ENCODE peak calls at places on chromosomes 1 and 21, in seven cellular contexts. One of them, this sample, is unnamed.

GRCh38 chr1:17075470-17076255 is 21.8 kb upstream of the SDHB start:
- DNase-seq in activated CD4-positive, alpha-beta T cell treated with anti-CD3 and anti-CD28 coated beads, Interleukin-2, amount 50 U/mL, for 1 hour: no peak
- DNase-seq in NCI-H1417: no peak
- DNase-seq in NCI-H2171: no peak
- DNase-seq in mesendoderm: peak
- DNase-seq in epithelial cell of esophagus: peak
- DNase-seq in stimulated activated effector memory CD8-positive, alpha-beta T cell treated with anti-CD3 and anti-CD28 coated beads, Interleukin-12 subunit alpha, Interleukin-12 subunit beta, amount 100 ng/mL, for 72 hours: no peak
- DNase-seq in this sample: no peak

GRCh38 chr1:182147136-182147815 is 85.8 kb upstream of the ZNF648 start:
- DNase-seq in activated CD4-positive, alpha-beta T cell treated with anti-CD3 and anti-CD28 coated beads, Interleukin-2, amount 50 U/mL, for 1 hour: no peak
- DNase-seq in NCI-H1417: no peak
- DNase-seq in NCI-H2171: no peak
- DNase-seq in mesendoderm: no peak
- DNase-seq in epithelial cell of esophagus: peak
- DNase-seq in stimulated activated effector memory CD8-positive, alpha-beta T cell treated with anti-CD3 and anti-CD28 coated beads, Interleukin-12 subunit alpha, Interleukin-12 subunit beta, amount 100 ng/mL, for 72 hours: no peak
- DNase-seq in this sample: no peak

GRCh38 chr1:247415423-247416361 is at the start of gene NLRP3:
- DNase-seq in activated CD4-positive, alpha-beta T cell treated with anti-CD3 and anti-CD28 coated beads, Interleukin-2, amount 50 U/mL, for 1 hour: peak
- DNase-seq in NCI-H1417: no peak
- DNase-seq in NCI-H2171: no peak
- DNase-seq in mesendoderm: peak
- DNase-seq in epithelial cell of esophagus: peak
- DNase-seq in stimulated activated effector memory CD8-positive, alpha-beta T cell treated with anti-CD3 and anti-CD28 coated beads, Interleukin-12 subunit alpha, Interleukin-12 subunit beta, amount 100 ng/mL, for 72 hours: no peak
- DNase-seq in this sample: peak

GRCh38 chr1:64320899-64321624 is 117.6 kb downstream of the UBE2U start:
- DNase-seq in activated CD4-positive, alpha-beta T cell treated with anti-CD3 and anti-CD28 coated beads, Interleukin-2, amount 50 U/mL, for 1 hour: no peak
- DNase-seq in NCI-H1417: no peak
- DNase-seq in NCI-H2171: no peak
- DNase-seq in mesendoderm: no peak
- DNase-seq in epithelial cell of esophagus: no peak
- DNase-seq in stimulated activated effector memory CD8-positive, alpha-beta T cell treated with anti-CD3 and anti-CD28 coated beads, Interleukin-12 subunit alpha, Interleukin-12 subunit beta, amount 100 ng/mL, for 72 hours: no peak
- DNase-seq in this sample: no peak

GRCh38 chr21:15422761-15423160 is 307.0 kb upstream of the USP25 start:
- DNase-seq in activated CD4-positive, alpha-beta T cell treated with anti-CD3 and anti-CD28 coated beads, Interleukin-2, amount 50 U/mL, for 1 hour: no peak
- DNase-seq in NCI-H1417: no peak
- DNase-seq in NCI-H2171: no peak
- DNase-seq in mesendoderm: no peak
- DNase-seq in epithelial cell of esophagus: peak
- DNase-seq in stimulated activated effector memory CD8-positive, alpha-beta T cell treated with anti-CD3 and anti-CD28 coated beads, Interleukin-12 subunit alpha, Interleukin-12 subunit beta, amount 100 ng/mL, for 72 hours: no peak
- DNase-seq in this sample: peak

GRCh38 chr1:212561501-212561931 is 47.0 kb upstream of the ATF3 start:
- DNase-seq in activated CD4-positive, alpha-beta T cell treated with anti-CD3 and anti-CD28 coated beads, Interleukin-2, amount 50 U/mL, for 1 hour: no peak
- DNase-seq in NCI-H1417: no peak
- DNase-seq in NCI-H2171: no peak
- DNase-seq in mesendoderm: peak
- DNase-seq in epithelial cell of esophagus: peak
- DNase-seq in stimulated activated effector memory CD8-positive, alpha-beta T cell treated with anti-CD3 and anti-CD28 coated beads, Interleukin-12 subunit alpha, Interleukin-12 subunit beta, amount 100 ng/mL, for 72 hours: no peak
- DNase-seq in this sample: peak

GRCh38 chr1:168321945-168322344 is 41.3 kb downstream of the TBX19 start:
- DNase-seq in activated CD4-positive, alpha-beta T cell treated with anti-CD3 and anti-CD28 coated beads, Interleukin-2, amount 50 U/mL, for 1 hour: no peak
- DNase-seq in NCI-H1417: no peak
- DNase-seq in NCI-H2171: no peak
- DNase-seq in mesendoderm: no peak
- DNase-seq in epithelial cell of esophagus: peak
- DNase-seq in stimulated activated effector memory CD8-positive, alpha-beta T cell treated with anti-CD3 and anti-CD28 coated beads, Interleukin-12 subunit alpha, Interleukin-12 subunit beta, amount 100 ng/mL, for 72 hours: no peak
- DNase-seq in this sample: no peak

GRCh38 chr1:179105393-179105792 is 23.5 kb downstream of the TOR3A start:
- DNase-seq in activated CD4-positive, alpha-beta T cell treated with anti-CD3 and anti-CD28 coated beads, Interleukin-2, amount 50 U/mL, for 1 hour: no peak
- DNase-seq in NCI-H1417: no peak
- DNase-seq in NCI-H2171: no peak
- DNase-seq in mesendoderm: peak
- DNase-seq in epithelial cell of esophagus: peak
- DNase-seq in stimulated activated effector memory CD8-positive, alpha-beta T cell treated with anti-CD3 and anti-CD28 coated beads, Interleukin-12 subunit alpha, Interleukin-12 subunit beta, amount 100 ng/mL, for 72 hours: no peak
- DNase-seq in this sample: peak

GRCh38 chr1:205069371-205070125 is 14.7 kb downstream of the TMEM81 start:
- DNase-seq in activated CD4-positive, alpha-beta T cell treated with anti-CD3 and anti-CD28 coated beads, Interleukin-2, amount 50 U/mL, for 1 hour: no peak
- DNase-seq in NCI-H1417: no peak
- DNase-seq in NCI-H2171: no peak
- DNase-seq in mesendoderm: no peak
- DNase-seq in epithelial cell of esophagus: no peak
- DNase-seq in stimulated activated effector memory CD8-positive, alpha-beta T cell treated with anti-CD3 and anti-CD28 coated beads, Interleukin-12 subunit alpha, Interleukin-12 subunit beta, amount 100 ng/mL, for 72 hours: no peak
- DNase-seq in this sample: no peak

GRCh38 chr1:208781391-208782035 is 537.3 kb upstream of the PLXNA2 start:
- DNase-seq in activated CD4-positive, alpha-beta T cell treated with anti-CD3 and anti-CD28 coated beads, Interleukin-2, amount 50 U/mL, for 1 hour: no peak
- DNase-seq in NCI-H1417: peak
- DNase-seq in NCI-H2171: no peak
- DNase-seq in mesendoderm: peak
- DNase-seq in epithelial cell of esophagus: no peak
- DNase-seq in stimulated activated effector memory CD8-positive, alpha-beta T cell treated with anti-CD3 and anti-CD28 coated beads, Interleukin-12 subunit alpha, Interleukin-12 subunit beta, amount 100 ng/mL, for 72 hours: no peak
- DNase-seq in this sample: no peak

GRCh38 chr1:96978867-96979266 is 257.3 kb downstream of the PTBP2 start:
- DNase-seq in activated CD4-positive, alpha-beta T cell treated with anti-CD3 and anti-CD28 coated beads, Interleukin-2, amount 50 U/mL, for 1 hour: no peak
- DNase-seq in NCI-H1417: no peak
- DNase-seq in NCI-H2171: no peak
- DNase-seq in mesendoderm: no peak
- DNase-seq in epithelial cell of esophagus: no peak
- DNase-seq in stimulated activated effector memory CD8-positive, alpha-beta T cell treated with anti-CD3 and anti-CD28 coated beads, Interleukin-12 subunit alpha, Interleukin-12 subunit beta, amount 100 ng/mL, for 72 hours: no peak
- DNase-seq in this sample: no peak

GRCh38 chr1:232303221-232303620 is 326.7 kb downstream of the SIPA1L2 start:
- DNase-seq in activated CD4-positive, alpha-beta T cell treated with anti-CD3 and anti-CD28 coated beads, Interleukin-2, amount 50 U/mL, for 1 hour: no peak
- DNase-seq in NCI-H1417: no peak
- DNase-seq in NCI-H2171: no peak
- DNase-seq in mesendoderm: no peak
- DNase-seq in epithelial cell of esophagus: peak
- DNase-seq in stimulated activated effector memory CD8-positive, alpha-beta T cell treated with anti-CD3 and anti-CD28 coated beads, Interleukin-12 subunit alpha, Interleukin-12 subunit beta, amount 100 ng/mL, for 72 hours: no peak
- DNase-seq in this sample: peak

GRCh38 chr1:70290248-70290647 is 64.3 kb downstream of the ANKRD13C start:
- DNase-seq in activated CD4-positive, alpha-beta T cell treated with anti-CD3 and anti-CD28 coated beads, Interleukin-2, amount 50 U/mL, for 1 hour: no peak
- DNase-seq in NCI-H1417: no peak
- DNase-seq in NCI-H2171: no peak
- DNase-seq in mesendoderm: no peak
- DNase-seq in epithelial cell of esophagus: peak
- DNase-seq in stimulated activated effector memory CD8-positive, alpha-beta T cell treated with anti-CD3 and anti-CD28 coated beads, Interleukin-12 subunit alpha, Interleukin-12 subunit beta, amount 100 ng/mL, for 72 hours: no peak
- DNase-seq in this sample: peak

GRCh38 chr1:51247499-51247898 is 11.4 kb downstream of the RNF11 start:
- DNase-seq in activated CD4-positive, alpha-beta T cell treated with anti-CD3 and anti-CD28 coated beads, Interleukin-2, amount 50 U/mL, for 1 hour: no peak
- DNase-seq in NCI-H1417: no peak
- DNase-seq in NCI-H2171: no peak
- DNase-seq in mesendoderm: no peak
- DNase-seq in epithelial cell of esophagus: no peak
- DNase-seq in stimulated activated effector memory CD8-positive, alpha-beta T cell treated with anti-CD3 and anti-CD28 coated beads, Interleukin-12 subunit alpha, Interleukin-12 subunit beta, amount 100 ng/mL, for 72 hours: no peak
- DNase-seq in this sample: no peak

GRCh38 chr1:24536391-24536840 is 19.5 kb upstream of the NCMAP start:
- DNase-seq in activated CD4-positive, alpha-beta T cell treated with anti-CD3 and anti-CD28 coated beads, Interleukin-2, amount 50 U/mL, for 1 hour: peak
- DNase-seq in NCI-H1417: no peak
- DNase-seq in NCI-H2171: no peak
- DNase-seq in mesendoderm: no peak
- DNase-seq in epithelial cell of esophagus: peak
- DNase-seq in stimulated activated effector memory CD8-positive, alpha-beta T cell treated with anti-CD3 and anti-CD28 coated beads, Interleukin-12 subunit alpha, Interleukin-12 subunit beta, amount 100 ng/mL, for 72 hours: peak
- DNase-seq in this sample: no peak

GRCh38 chr1:109248444-109248796 is 919 bp upstream of the CELSR2 start:
- DNase-seq in activated CD4-positive, alpha-beta T cell treated with anti-CD3 and anti-CD28 coated beads, Interleukin-2, amount 50 U/mL, for 1 hour: no peak
- DNase-seq in NCI-H1417: no peak
- DNase-seq in NCI-H2171: no peak
- DNase-seq in mesendoderm: no peak
- DNase-seq in epithelial cell of esophagus: no peak
- DNase-seq in stimulated activated effector memory CD8-positive, alpha-beta T cell treated with anti-CD3 and anti-CD28 coated beads, Interleukin-12 subunit alpha, Interleukin-12 subunit beta, amount 100 ng/mL, for 72 hours: no peak
- DNase-seq in this sample: no peak

GRCh38 chr1:201676061-201676644 is 137.2 kb downstream of the NAV1 start:
- DNase-seq in activated CD4-positive, alpha-beta T cell treated with anti-CD3 and anti-CD28 coated beads, Interleukin-2, amount 50 U/mL, for 1 hour: no peak
- DNase-seq in NCI-H1417: no peak
- DNase-seq in NCI-H2171: no peak
- DNase-seq in mesendoderm: peak
- DNase-seq in epithelial cell of esophagus: no peak
- DNase-seq in stimulated activated effector memory CD8-positive, alpha-beta T cell treated with anti-CD3 and anti-CD28 coated beads, Interleukin-12 subunit alpha, Interleukin-12 subunit beta, amount 100 ng/mL, for 72 hours: no peak
- DNase-seq in this sample: no peak

GRCh38 chr21:45640888-45641479 is 2.5 kb upstream of the PCBP3 start:
- DNase-seq in activated CD4-positive, alpha-beta T cell treated with anti-CD3 and anti-CD28 coated beads, Interleukin-2, amount 50 U/mL, for 1 hour: no peak
- DNase-seq in NCI-H1417: no peak
- DNase-seq in NCI-H2171: no peak
- DNase-seq in mesendoderm: peak
- DNase-seq in epithelial cell of esophagus: peak
- DNase-seq in stimulated activated effector memory CD8-positive, alpha-beta T cell treated with anti-CD3 and anti-CD28 coated beads, Interleukin-12 subunit alpha, Interleukin-12 subunit beta, amount 100 ng/mL, for 72 hours: no peak
- DNase-seq in this sample: peak

GRCh38 chr1:185532853-185533252 is 201.3 kb upstream of the HMCN1 start:
- DNase-seq in activated CD4-positive, alpha-beta T cell treated with anti-CD3 and anti-CD28 coated beads, Interleukin-2, amount 50 U/mL, for 1 hour: no peak
- DNase-seq in NCI-H1417: no peak
- DNase-seq in NCI-H2171: no peak
- DNase-seq in mesendoderm: no peak
- DNase-seq in epithelial cell of esophagus: no peak
- DNase-seq in stimulated activated effector memory CD8-positive, alpha-beta T cell treated with anti-CD3 and anti-CD28 coated beads, Interleukin-12 subunit alpha, Interleukin-12 subunit beta, amount 100 ng/mL, for 72 hours: no peak
- DNase-seq in this sample: no peak

GRCh38 chr21:19565587-19565986 is 1162.0 kb upstream of the TMPRSS15 start:
- DNase-seq in activated CD4-positive, alpha-beta T cell treated with anti-CD3 and anti-CD28 coated beads, Interleukin-2, amount 50 U/mL, for 1 hour: no peak
- DNase-seq in NCI-H1417: no peak
- DNase-seq in NCI-H2171: no peak
- DNase-seq in mesendoderm: no peak
- DNase-seq in epithelial cell of esophagus: no peak
- DNase-seq in stimulated activated effector memory CD8-positive, alpha-beta T cell treated with anti-CD3 and anti-CD28 coated beads, Interleukin-12 subunit alpha, Interleukin-12 subunit beta, amount 100 ng/mL, for 72 hours: no peak
- DNase-seq in this sample: no peak

GRCh38 chr1:225670806-225671733 is 18.1 kb upstream of the ENAH start:
- DNase-seq in activated CD4-positive, alpha-beta T cell treated with anti-CD3 and anti-CD28 coated beads, Interleukin-2, amount 50 U/mL, for 1 hour: no peak
- DNase-seq in NCI-H1417: no peak
- DNase-seq in NCI-H2171: no peak
- DNase-seq in mesendoderm: no peak
- DNase-seq in epithelial cell of esophagus: no peak
- DNase-seq in stimulated activated effector memory CD8-positive, alpha-beta T cell treated with anti-CD3 and anti-CD28 coated beads, Interleukin-12 subunit alpha, Interleukin-12 subunit beta, amount 100 ng/mL, for 72 hours: no peak
- DNase-seq in this sample: no peak

GRCh38 chr1:30523055-30524020 is 200.0 kb downstream of the MATN1 start:
- DNase-seq in activated CD4-positive, alpha-beta T cell treated with anti-CD3 and anti-CD28 coated beads, Interleukin-2, amount 50 U/mL, for 1 hour: no peak
- DNase-seq in NCI-H1417: no peak
- DNase-seq in NCI-H2171: no peak
- DNase-seq in mesendoderm: no peak
- DNase-seq in epithelial cell of esophagus: peak
- DNase-seq in stimulated activated effector memory CD8-positive, alpha-beta T cell treated with anti-CD3 and anti-CD28 coated beads, Interleukin-12 subunit alpha, Interleukin-12 subunit beta, amount 100 ng/mL, for 72 hours: no peak
- DNase-seq in this sample: peak

GRCh38 chr1:185816460-185816859 is 82.3 kb downstream of the HMCN1 start:
- DNase-seq in activated CD4-positive, alpha-beta T cell treated with anti-CD3 and anti-CD28 coated beads, Interleukin-2, amount 50 U/mL, for 1 hour: no peak
- DNase-seq in NCI-H1417: no peak
- DNase-seq in NCI-H2171: no peak
- DNase-seq in mesendoderm: no peak
- DNase-seq in epithelial cell of esophagus: no peak
- DNase-seq in stimulated activated effector memory CD8-positive, alpha-beta T cell treated with anti-CD3 and anti-CD28 coated beads, Interleukin-12 subunit alpha, Interleukin-12 subunit beta, amount 100 ng/mL, for 72 hours: no peak
- DNase-seq in this sample: no peak

GRCh38 chr1:206442101-206442500 is 28.2 kb upstream of the IKBKE start:
- DNase-seq in activated CD4-positive, alpha-beta T cell treated with anti-CD3 and anti-CD28 coated beads, Interleukin-2, amount 50 U/mL, for 1 hour: no peak
- DNase-seq in NCI-H1417: no peak
- DNase-seq in NCI-H2171: no peak
- DNase-seq in mesendoderm: no peak
- DNase-seq in epithelial cell of esophagus: peak
- DNase-seq in stimulated activated effector memory CD8-positive, alpha-beta T cell treated with anti-CD3 and anti-CD28 coated beads, Interleukin-12 subunit alpha, Interleukin-12 subunit beta, amount 100 ng/mL, for 72 hours: no peak
- DNase-seq in this sample: peak

GRCh38 chr1:6209661-6210605 is 4.0 kb downstream of the RNF207 start:
- DNase-seq in activated CD4-positive, alpha-beta T cell treated with anti-CD3 and anti-CD28 coated beads, Interleukin-2, amount 50 U/mL, for 1 hour: no peak
- DNase-seq in NCI-H1417: no peak
- DNase-seq in NCI-H2171: no peak
- DNase-seq in mesendoderm: peak
- DNase-seq in epithelial cell of esophagus: no peak
- DNase-seq in stimulated activated effector memory CD8-positive, alpha-beta T cell treated with anti-CD3 and anti-CD28 coated beads, Interleukin-12 subunit alpha, Interleukin-12 subunit beta, amount 100 ng/mL, for 72 hours: no peak
- DNase-seq in this sample: no peak

GRCh38 chr1:207870279-207871031 is 40.5 kb downstream of the CD34 start:
- DNase-seq in activated CD4-positive, alpha-beta T cell treated with anti-CD3 and anti-CD28 coated beads, Interleukin-2, amount 50 U/mL, for 1 hour: no peak
- DNase-seq in NCI-H1417: no peak
- DNase-seq in NCI-H2171: no peak
- DNase-seq in mesendoderm: no peak
- DNase-seq in epithelial cell of esophagus: no peak
- DNase-seq in stimulated activated effector memory CD8-positive, alpha-beta T cell treated with anti-CD3 and anti-CD28 coated beads, Interleukin-12 subunit alpha, Interleukin-12 subunit beta, amount 100 ng/mL, for 72 hours: no peak
- DNase-seq in this sample: no peak

GRCh38 chr1:230282157-230282556 is 144.0 kb downstream of the PGBD5 start:
- DNase-seq in activated CD4-positive, alpha-beta T cell treated with anti-CD3 and anti-CD28 coated beads, Interleukin-2, amount 50 U/mL, for 1 hour: no peak
- DNase-seq in NCI-H1417: no peak
- DNase-seq in NCI-H2171: no peak
- DNase-seq in mesendoderm: no peak
- DNase-seq in epithelial cell of esophagus: no peak
- DNase-seq in stimulated activated effector memory CD8-positive, alpha-beta T cell treated with anti-CD3 and anti-CD28 coated beads, Interleukin-12 subunit alpha, Interleukin-12 subunit beta, amount 100 ng/mL, for 72 hours: no peak
- DNase-seq in this sample: no peak

GRCh38 chr1:172277277-172277676 is 143.2 kb upstream of the C1orf105 start:
- DNase-seq in activated CD4-positive, alpha-beta T cell treated with anti-CD3 and anti-CD28 coated beads, Interleukin-2, amount 50 U/mL, for 1 hour: no peak
- DNase-seq in NCI-H1417: no peak
- DNase-seq in NCI-H2171: no peak
- DNase-seq in mesendoderm: no peak
- DNase-seq in epithelial cell of esophagus: no peak
- DNase-seq in stimulated activated effector memory CD8-positive, alpha-beta T cell treated with anti-CD3 and anti-CD28 coated beads, Interleukin-12 subunit alpha, Interleukin-12 subunit beta, amount 100 ng/mL, for 72 hours: no peak
- DNase-seq in this sample: no peak

GRCh38 chr1:84344286-84344685 is 42.8 kb downstream of the SAMD13 start:
- DNase-seq in activated CD4-positive, alpha-beta T cell treated with anti-CD3 and anti-CD28 coated beads, Interleukin-2, amount 50 U/mL, for 1 hour: no peak
- DNase-seq in NCI-H1417: no peak
- DNase-seq in NCI-H2171: no peak
- DNase-seq in mesendoderm: peak
- DNase-seq in epithelial cell of esophagus: peak
- DNase-seq in stimulated activated effector memory CD8-positive, alpha-beta T cell treated with anti-CD3 and anti-CD28 coated beads, Interleukin-12 subunit alpha, Interleukin-12 subunit beta, amount 100 ng/mL, for 72 hours: no peak
- DNase-seq in this sample: peak

GRCh38 chr1:3169621-3170356 is 100.8 kb downstream of the PRDM16 start:
- DNase-seq in activated CD4-positive, alpha-beta T cell treated with anti-CD3 and anti-CD28 coated beads, Interleukin-2, amount 50 U/mL, for 1 hour: no peak
- DNase-seq in NCI-H1417: no peak
- DNase-seq in NCI-H2171: no peak
- DNase-seq in mesendoderm: no peak
- DNase-seq in epithelial cell of esophagus: no peak
- DNase-seq in stimulated activated effector memory CD8-positive, alpha-beta T cell treated with anti-CD3 and anti-CD28 coated beads, Interleukin-12 subunit alpha, Interleukin-12 subunit beta, amount 100 ng/mL, for 72 hours: no peak
- DNase-seq in this sample: no peak

GRCh38 chr1:52032785-52033131 is 852 bp downstream of the KTI12 start:
- DNase-seq in activated CD4-positive, alpha-beta T cell treated with anti-CD3 and anti-CD28 coated beads, Interleukin-2, amount 50 U/mL, for 1 hour: no peak
- DNase-seq in NCI-H1417: peak
- DNase-seq in NCI-H2171: no peak
- DNase-seq in mesendoderm: peak
- DNase-seq in epithelial cell of esophagus: peak
- DNase-seq in stimulated activated effector memory CD8-positive, alpha-beta T cell treated with anti-CD3 and anti-CD28 coated beads, Interleukin-12 subunit alpha, Interleukin-12 subunit beta, amount 100 ng/mL, for 72 hours: peak
- DNase-seq in this sample: peak

GRCh38 chr1:88935522-88936222 is 44.3 kb upstream of the GTF2B start:
- DNase-seq in activated CD4-positive, alpha-beta T cell treated with anti-CD3 and anti-CD28 coated beads, Interleukin-2, amount 50 U/mL, for 1 hour: no peak
- DNase-seq in NCI-H1417: no peak
- DNase-seq in NCI-H2171: peak
- DNase-seq in mesendoderm: peak
- DNase-seq in epithelial cell of esophagus: peak
- DNase-seq in stimulated activated effector memory CD8-positive, alpha-beta T cell treated with anti-CD3 and anti-CD28 coated beads, Interleukin-12 subunit alpha, Interleukin-12 subunit beta, amount 100 ng/mL, for 72 hours: no peak
- DNase-seq in this sample: no peak

GRCh38 chr1:53127546-53127945 is 14.9 kb downstream of the SLC1A7 start:
- DNase-seq in activated CD4-positive, alpha-beta T cell treated with anti-CD3 and anti-CD28 coated beads, Interleukin-2, amount 50 U/mL, for 1 hour: no peak
- DNase-seq in NCI-H1417: no peak
- DNase-seq in NCI-H2171: no peak
- DNase-seq in mesendoderm: no peak
- DNase-seq in epithelial cell of esophagus: no peak
- DNase-seq in stimulated activated effector memory CD8-positive, alpha-beta T cell treated with anti-CD3 and anti-CD28 coated beads, Interleukin-12 subunit alpha, Interleukin-12 subunit beta, amount 100 ng/mL, for 72 hours: peak
- DNase-seq in this sample: no peak

GRCh38 chr1:30675761-30676160 is 47.6 kb downstream of the MATN1 start:
- DNase-seq in activated CD4-positive, alpha-beta T cell treated with anti-CD3 and anti-CD28 coated beads, Interleukin-2, amount 50 U/mL, for 1 hour: no peak
- DNase-seq in NCI-H1417: no peak
- DNase-seq in NCI-H2171: no peak
- DNase-seq in mesendoderm: no peak
- DNase-seq in epithelial cell of esophagus: peak
- DNase-seq in stimulated activated effector memory CD8-positive, alpha-beta T cell treated with anti-CD3 and anti-CD28 coated beads, Interleukin-12 subunit alpha, Interleukin-12 subunit beta, amount 100 ng/mL, for 72 hours: no peak
- DNase-seq in this sample: no peak

GRCh38 chr21:33229776-33230517 is at the start of gene IFNAR2:
- DNase-seq in activated CD4-positive, alpha-beta T cell treated with anti-CD3 and anti-CD28 coated beads, Interleukin-2, amount 50 U/mL, for 1 hour: peak
- DNase-seq in NCI-H1417: peak
- DNase-seq in NCI-H2171: peak
- DNase-seq in mesendoderm: peak
- DNase-seq in epithelial cell of esophagus: peak
- DNase-seq in stimulated activated effector memory CD8-positive, alpha-beta T cell treated with anti-CD3 and anti-CD28 coated beads, Interleukin-12 subunit alpha, Interleukin-12 subunit beta, amount 100 ng/mL, for 72 hours: peak
- DNase-seq in this sample: no peak

GRCh38 chr1:22529901-22530621 is 33.2 kb upstream of the EPHA8 start:
- DNase-seq in activated CD4-positive, alpha-beta T cell treated with anti-CD3 and anti-CD28 coated beads, Interleukin-2, amount 50 U/mL, for 1 hour: no peak
- DNase-seq in NCI-H1417: no peak
- DNase-seq in NCI-H2171: no peak
- DNase-seq in mesendoderm: peak
- DNase-seq in epithelial cell of esophagus: no peak
- DNase-seq in stimulated activated effector memory CD8-positive, alpha-beta T cell treated with anti-CD3 and anti-CD28 coated beads, Interleukin-12 subunit alpha, Interleukin-12 subunit beta, amount 100 ng/mL, for 72 hours: no peak
- DNase-seq in this sample: no peak

GRCh38 chr1:50774759-50775351 is 185.2 kb downstream of the FAF1 start:
- DNase-seq in activated CD4-positive, alpha-beta T cell treated with anti-CD3 and anti-CD28 coated beads, Interleukin-2, amount 50 U/mL, for 1 hour: no peak
- DNase-seq in NCI-H1417: peak
- DNase-seq in NCI-H2171: peak
- DNase-seq in mesendoderm: peak
- DNase-seq in epithelial cell of esophagus: peak
- DNase-seq in stimulated activated effector memory CD8-positive, alpha-beta T cell treated with anti-CD3 and anti-CD28 coated beads, Interleukin-12 subunit alpha, Interleukin-12 subunit beta, amount 100 ng/mL, for 72 hours: no peak
- DNase-seq in this sample: peak

GRCh38 chr1:154213274-154213673 is 7.1 kb upstream of the CFAP141 start:
- DNase-seq in activated CD4-positive, alpha-beta T cell treated with anti-CD3 and anti-CD28 coated beads, Interleukin-2, amount 50 U/mL, for 1 hour: no peak
- DNase-seq in NCI-H1417: no peak
- DNase-seq in NCI-H2171: no peak
- DNase-seq in mesendoderm: no peak
- DNase-seq in epithelial cell of esophagus: peak
- DNase-seq in stimulated activated effector memory CD8-positive, alpha-beta T cell treated with anti-CD3 and anti-CD28 coated beads, Interleukin-12 subunit alpha, Interleukin-12 subunit beta, amount 100 ng/mL, for 72 hours: no peak
- DNase-seq in this sample: no peak

This sample was measured in foreskin keratinocyte.